ENCODE peak calls at places on chromosomes 16 and 17, in four cellular contexts. X is HCT116, W is testis, D is prostate gland. T is an unnamed sample.
A peak's percentile ranks its signal among the peaks of the same experiment; 100 is the strongest.

GRCh38 chr17:78735832-78736525 is 46.1 kb downstream of the CYTH1 start:
- DNase-seq in X (no peak), W (no peak), D (peak; percentile 64), T (no peak)

GRCh38 chr16:46568472-46569230 is 52.5 kb downstream of the SHCBP1 start:
- DNase-seq in X (no peak), W (peak; percentile 67), D (no peak), T (no peak)

GRCh38 chr17:6456321-6456720 is 12.1 kb downstream of the PIMREG start:
- DNase-seq in X (no peak), W (no peak), D (no peak), T (no peak)

GRCh38 chr17:42347198-42347597 is 41.0 kb downstream of the STAT3 start:
- DNase-seq in X (peak; percentile 22), W (no peak), D (peak; percentile 69), T (no peak)

GRCh38 chr16:2289282-2289681 is 21.4 kb upstream of the RNPS1 start:
- DNase-seq in X (no peak), W (no peak), D (no peak), T (no peak)

GRCh38 chr16:47477680-47478079 is 16.5 kb downstream of the PHKB start:
- DNase-seq in X (no peak), W (no peak), D (no peak), T (no peak)

GRCh38 chr17:49739662-49740271 is 24.2 kb downstream of the FAM117A start:
- DNase-seq in X (no peak), W (peak; percentile 52), D (peak; percentile 31), T (peak; percentile 69)

GRCh38 chr16:29111421-29111820 is 126.6 kb downstream of the LAT start:
- DNase-seq in X (no peak), W (no peak), D (no peak), T (no peak)

GRCh38 chr16:89653656-89654295 is 3.7 kb downstream of the CHMP1A start:
- DNase-seq in X (no peak), W (no peak), D (no peak), T (no peak)

GRCh38 chr17:17044846-17045561 is 2.7 kb downstream of the MPRIP start:
- DNase-seq in X (no peak), W (peak; percentile 70), D (no peak), T (no peak)

GRCh38 chr16:47611042-47611441 is 149.9 kb downstream of the PHKB start:
- DNase-seq in X (no peak), W (no peak), D (no peak), T (no peak)

GRCh38 chr16:22284637-22285515 is 12.3 kb upstream of the POLR3E start:
- DNase-seq in X (no peak), W (no peak), D (no peak), T (no peak)

GRCh38 chr17:81067331-81067730 is 32.4 kb downstream of the BAIAP2 start:
- DNase-seq in X (no peak), W (no peak), D (no peak), T (no peak)

GRCh38 chr17:57868775-57869598 is 19.1 kb upstream of the MRPS23 start:
- DNase-seq in X (no peak), W (no peak), D (no peak), T (no peak)

GRCh38 chr16:2535644-2536021 is 2.2 kb upstream of the PDPK1 start:
- DNase-seq in X (no peak), W (peak; percentile 47), D (no peak), T (no peak)

GRCh38 chr17:7844292-7845154 is 10.3 kb upstream of the TMEM88 start:
- DNase-seq in X (peak; percentile 90), W (peak; percentile 97), D (peak; percentile 95), T (peak; percentile 78)

GRCh38 chr16:82055728-82056549 is 20.9 kb downstream of the HSD17B2 start:
- DNase-seq in X (no peak), W (no peak), D (peak; percentile 50), T (no peak)

GRCh38 chr17:4631836-4632582 is 9.5 kb downstream of the ALOX15 start:
- DNase-seq in X (no peak), W (no peak), D (no peak), T (no peak)

GRCh38 chr17:364766-365165 is 12.2 kb upstream of the RPH3AL start:
- DNase-seq in X (no peak), W (no peak), D (no peak), T (no peak)

GRCh38 chr17:52938623-52939230 is 780.2 kb upstream of the CA10 start:
- DNase-seq in X (no peak), W (no peak), D (no peak), T (no peak)

GRCh38 chr17:38704645-38705522 is at the start of gene MLLT6:
- DNase-seq in X (no peak), W (peak; percentile 88), D (peak; percentile 72), T (no peak)
- TF ChIP-seq POLR2A in X (no peak), W (no peak), D (peak; percentile 53), T (no peak)

GRCh38 chr16:66538910-66539309 is 11.0 kb downstream of the TK2 start:
- DNase-seq in X (no peak), W (no peak), D (no peak), T (no peak)

GRCh38 chr16:66541388-66542360 is 8.2 kb downstream of the TK2 start:
- DNase-seq in X (no peak), W (no peak), D (no peak), T (no peak)

GRCh38 chr16:66537236-66537635 is 12.7 kb downstream of the TK2 start:
- DNase-seq in X (no peak), W (no peak), D (no peak), T (no peak)

GRCh38 chr16:66542396-66542795 is 7.5 kb downstream of the TK2 start:
- DNase-seq in X (no peak), W (no peak), D (no peak), T (no peak)

DNA sequence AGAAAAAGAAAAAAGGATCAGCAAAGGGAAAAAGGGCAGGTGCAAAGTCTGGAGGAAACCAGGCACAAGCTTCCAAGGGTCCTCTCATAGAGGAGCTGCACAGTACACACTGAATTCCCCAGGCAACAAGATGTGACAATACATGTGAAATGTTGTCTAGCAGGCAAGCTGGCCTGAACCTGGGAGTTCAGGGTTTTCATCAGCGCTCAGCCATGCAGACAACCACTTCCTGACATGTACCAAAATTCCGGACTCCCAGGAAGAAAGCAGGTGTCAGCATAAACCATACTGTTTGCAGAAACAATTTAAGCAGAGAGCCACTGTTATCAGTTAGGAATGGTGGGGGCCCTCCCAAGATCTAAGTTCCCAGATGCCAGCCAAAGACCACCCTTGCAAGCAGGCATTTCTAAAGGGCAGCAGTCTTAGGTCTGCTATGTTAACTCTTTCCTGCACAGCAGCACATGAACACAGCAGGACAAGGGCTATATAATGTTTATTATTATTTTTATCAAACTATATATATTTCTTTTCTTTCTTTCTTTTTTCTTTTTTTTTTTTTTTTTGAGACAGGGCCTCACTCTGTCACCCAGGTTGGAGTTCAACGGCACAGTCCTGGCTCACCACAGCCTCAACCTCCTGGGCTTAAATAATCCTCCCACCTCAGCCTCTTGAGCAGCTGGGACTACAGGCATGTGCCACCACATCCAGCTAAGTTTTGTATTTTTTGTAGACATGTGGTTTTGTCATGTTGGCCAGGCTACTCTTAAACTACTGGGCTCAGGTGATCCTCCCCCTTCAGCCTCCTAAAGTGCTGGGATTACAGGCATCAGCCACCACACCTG is 10.1 kb downstream of the TK2 start:
- DNase-seq in X (no peak), W (no peak), D (no peak), T (no peak)
- H3K4me3 ChIP-seq in X (no peak overlapping the region), W (no peak overlapping the region), D (no peak overlapping the region), T (no peak overlapping the region)

GRCh38 chr16:84929421-84930297 is 81.7 kb downstream of the ZDHHC7 start:
- DNase-seq in X (no peak), W (peak; percentile 82), D (no peak), T (no peak)
- H3K27me3 ChIP-seq in X (no peaks in the 10 kb centered on the region), W (no peaks in the 10 kb centered on the region), D (no peaks in the 10 kb centered on the region), T (no peaks in the 10 kb centered on the region)

GRCh38 chr17:37490638-37491614 is 1.2 kb downstream of the DUSP14 start:
- DNase-seq in X (peak; percentile 66), W (peak; percentile 71), D (peak; percentile 58), T (no peak)

GRCh38 chr17:37489197-37490001 is at the start of gene DUSP14:
- DNase-seq in X (peak; percentile 57), W (peak; percentile 84), D (peak; percentile 80), T (no peak)

GRCh38 chr17:37488607-37489196 is 989 bp upstream of the DUSP14 start:
- DNase-seq in X (peak; percentile 94), W (peak; percentile 70), D (peak; percentile 91), T (no peak)

GRCh38 chr17:37488009-37488604 is 1.6 kb upstream of the DUSP14 start:
- DNase-seq in X (peak; percentile 65), W (no peak), D (peak; percentile 44), T (no peak)

GRCh38 chr17:37490022-37490587 is 414 bp downstream of the DUSP14 start:
- DNase-seq in X (no peak), W (peak; percentile 65), D (peak; percentile 45), T (no peak)
- TF ChIP-seq POLR2A in X (no peak), W (no peak), D (no peak), T (no peak)

GRCh38 chr17:61402978-61403845 is 3.6 kb downstream of the TBX2 start:
- DNase-seq in X (no peak), W (no peak), D (no peak), T (no peak)

GRCh38 chr17:61401280-61402072 is 1.8 kb downstream of the TBX2 start:
- DNase-seq in X (no peak), W (no peak), D (no peak), T (no peak)

GRCh38 chr17:61400058-61400785 is 579 bp downstream of the TBX2 start:
- DNase-seq in X (no peak), W (no peak), D (no peak), T (no peak)

GRCh38 chr17:61400786-61401279 is 1.2 kb downstream of the TBX2 start:
- DNase-seq in X (no peak), W (no peak), D (no peak), T (no peak)

DNA sequence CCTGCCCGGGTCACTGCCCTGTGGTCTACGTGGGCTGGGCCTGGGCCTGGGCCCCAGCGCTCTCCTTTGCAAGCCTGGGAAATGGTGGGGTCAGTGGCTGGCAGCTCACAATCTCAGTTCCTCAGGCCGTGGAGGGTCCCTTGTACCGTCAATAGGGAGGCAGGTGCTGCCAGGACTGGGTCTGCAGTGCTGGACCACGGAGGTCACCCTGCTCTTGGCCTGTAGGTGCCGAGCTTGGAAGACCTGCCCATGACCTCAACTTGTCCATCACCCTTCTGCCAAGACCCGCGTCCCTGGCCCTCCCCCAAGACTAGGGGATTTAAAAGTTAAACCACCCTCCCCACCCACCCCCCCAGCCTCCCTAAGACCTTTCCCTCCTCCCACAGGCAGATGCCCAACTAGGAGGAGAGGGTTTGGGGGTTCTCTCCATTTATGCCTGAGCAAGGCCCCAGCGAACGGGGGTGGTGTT is 2.5 kb downstream of the TBX2 start:
- DNase-seq in X (no peak), W (no peak), D (no peak), T (no peak)
- H3K4me3 ChIP-seq in X (no peak overlapping the region), W (peak overlapping the region; percentile 78), D (peak overlapping the region; percentile 45), T (peak overlapping the region; percentile 81)